ENCODE peak calls at places on chromosomes 3 and 15, in nine cellular contexts. One of them, this sample, is unnamed.

GRCh38 chr15:100879461-100880138 is at the start of gene ALDH1A3:
- DNase-seq in activated naive CD4-positive, alpha-beta T cell: no peak
- DNase-seq in skeletal muscle cell: no peak
- DNase-seq in adrenal gland: no peak
- DNase-seq in lower lobe of right lung: no peak
- DNase-seq in activated T-helper 1 cell treated with Interleukin-2 at 50 U/mL for 16 hours: no peak
- DNase-seq in SK-MEL-5: no peak
- DNase-seq in HT-29: peak
- DNase-seq in NAMALWA: no peak
- DNase-seq in this sample: no peak

GRCh38 chr15:97473615-97474014 is 486.9 kb upstream of the ARRDC4 start:
- DNase-seq in activated naive CD4-positive, alpha-beta T cell: no peak
- DNase-seq in skeletal muscle cell: no peak
- DNase-seq in adrenal gland: no peak
- DNase-seq in lower lobe of right lung: no peak
- DNase-seq in activated T-helper 1 cell treated with Interleukin-2 at 50 U/mL for 16 hours: no peak
- DNase-seq in SK-MEL-5: no peak
- DNase-seq in HT-29: no peak
- DNase-seq in NAMALWA: no peak
- DNase-seq in this sample: no peak

GRCh38 chr15:69491051-69491505 is 38.5 kb downstream of the RPLP1 start:
- DNase-seq in activated naive CD4-positive, alpha-beta T cell: no peak
- DNase-seq in skeletal muscle cell: no peak
- DNase-seq in adrenal gland: peak
- DNase-seq in lower lobe of right lung: no peak
- DNase-seq in activated T-helper 1 cell treated with Interleukin-2 at 50 U/mL for 16 hours: no peak
- DNase-seq in SK-MEL-5: peak
- DNase-seq in HT-29: no peak
- DNase-seq in NAMALWA: no peak
- DNase-seq in this sample: no peak

GRCh38 chr15:63979227-63979793 is 67.0 kb downstream of the DAPK2 start:
- DNase-seq in activated naive CD4-positive, alpha-beta T cell: no peak
- DNase-seq in skeletal muscle cell: peak
- DNase-seq in adrenal gland: no peak
- DNase-seq in lower lobe of right lung: no peak
- DNase-seq in activated T-helper 1 cell treated with Interleukin-2 at 50 U/mL for 16 hours: no peak
- DNase-seq in SK-MEL-5: no peak
- DNase-seq in HT-29: no peak
- DNase-seq in NAMALWA: no peak
- DNase-seq in this sample: no peak

GRCh38 chr3:3081659-3082546 is 28.3 kb downstream of the IL5RA start:
- DNase-seq in activated naive CD4-positive, alpha-beta T cell: no peak
- DNase-seq in skeletal muscle cell: no peak
- DNase-seq in adrenal gland: no peak
- DNase-seq in lower lobe of right lung: no peak
- DNase-seq in activated T-helper 1 cell treated with Interleukin-2 at 50 U/mL for 16 hours: no peak
- DNase-seq in SK-MEL-5: no peak
- DNase-seq in HT-29: no peak
- DNase-seq in NAMALWA: no peak
- DNase-seq in this sample: no peak

GRCh38 chr3:160448845-160449659 is 534 bp downstream of the TRIM59 start:
- DNase-seq in activated naive CD4-positive, alpha-beta T cell: peak
- DNase-seq in skeletal muscle cell: no peak
- DNase-seq in adrenal gland: no peak
- DNase-seq in lower lobe of right lung: no peak
- DNase-seq in activated T-helper 1 cell treated with Interleukin-2 at 50 U/mL for 16 hours: no peak
- DNase-seq in SK-MEL-5: no peak
- DNase-seq in HT-29: no peak
- DNase-seq in NAMALWA: peak
- DNase-seq in this sample: no peak

GRCh38 chr15:29066310-29066709 is 180.5 kb downstream of the APBA2 start:
- DNase-seq in activated naive CD4-positive, alpha-beta T cell: no peak
- DNase-seq in skeletal muscle cell: no peak
- DNase-seq in adrenal gland: no peak
- DNase-seq in lower lobe of right lung: no peak
- DNase-seq in activated T-helper 1 cell treated with Interleukin-2 at 50 U/mL for 16 hours: no peak
- DNase-seq in SK-MEL-5: no peak
- DNase-seq in HT-29: no peak
- DNase-seq in NAMALWA: no peak
- DNase-seq in this sample: no peak

GRCh38 chr15:73683257-73683623 is 943 bp upstream of the CD276 start:
- DNase-seq in activated naive CD4-positive, alpha-beta T cell: no peak
- DNase-seq in skeletal muscle cell: no peak
- DNase-seq in adrenal gland: no peak
- DNase-seq in lower lobe of right lung: no peak
- DNase-seq in activated T-helper 1 cell treated with Interleukin-2 at 50 U/mL for 16 hours: no peak
- DNase-seq in SK-MEL-5: no peak
- DNase-seq in HT-29: no peak
- DNase-seq in NAMALWA: no peak
- DNase-seq in this sample: no peak

GRCh38 chr15:45662375-45662774 is 27.5 kb downstream of the SQOR start:
- DNase-seq in activated naive CD4-positive, alpha-beta T cell: no peak
- DNase-seq in skeletal muscle cell: no peak
- DNase-seq in adrenal gland: no peak
- DNase-seq in lower lobe of right lung: no peak
- DNase-seq in activated T-helper 1 cell treated with Interleukin-2 at 50 U/mL for 16 hours: no peak
- DNase-seq in SK-MEL-5: no peak
- DNase-seq in HT-29: no peak
- DNase-seq in NAMALWA: no peak
- DNase-seq in this sample: no peak

GRCh38 chr3:50316657-50317242 is 5.8 kb downstream of the HYAL2 start:
- DNase-seq in activated naive CD4-positive, alpha-beta T cell: peak
- DNase-seq in skeletal muscle cell: no peak
- DNase-seq in adrenal gland: peak
- DNase-seq in lower lobe of right lung: peak
- DNase-seq in activated T-helper 1 cell treated with Interleukin-2 at 50 U/mL for 16 hours: peak
- DNase-seq in SK-MEL-5: no peak
- DNase-seq in HT-29: peak
- DNase-seq in NAMALWA: peak
- DNase-seq in this sample: no peak

GRCh38 chr3:172569128-172570008 is 46.1 kb upstream of the TNFSF10 start:
- DNase-seq in activated naive CD4-positive, alpha-beta T cell: no peak
- DNase-seq in skeletal muscle cell: no peak
- DNase-seq in adrenal gland: no peak
- DNase-seq in lower lobe of right lung: no peak
- DNase-seq in activated T-helper 1 cell treated with Interleukin-2 at 50 U/mL for 16 hours: no peak
- DNase-seq in SK-MEL-5: no peak
- DNase-seq in HT-29: no peak
- DNase-seq in NAMALWA: no peak
- DNase-seq in this sample: no peak

GRCh38 chr3:50459792-50460191 is 43.6 kb downstream of the CACNA2D2 start:
- DNase-seq in activated naive CD4-positive, alpha-beta T cell: no peak
- DNase-seq in skeletal muscle cell: no peak
- DNase-seq in adrenal gland: no peak
- DNase-seq in lower lobe of right lung: no peak
- DNase-seq in activated T-helper 1 cell treated with Interleukin-2 at 50 U/mL for 16 hours: no peak
- DNase-seq in SK-MEL-5: no peak
- DNase-seq in HT-29: no peak
- DNase-seq in NAMALWA: no peak
- DNase-seq in this sample: no peak

GRCh38 chr15:101115887-101116680 is 135.8 kb downstream of the CHSY1 start:
- DNase-seq in activated naive CD4-positive, alpha-beta T cell: no peak
- DNase-seq in skeletal muscle cell: peak
- DNase-seq in adrenal gland: peak
- DNase-seq in lower lobe of right lung: peak
- DNase-seq in activated T-helper 1 cell treated with Interleukin-2 at 50 U/mL for 16 hours: no peak
- DNase-seq in SK-MEL-5: no peak
- DNase-seq in HT-29: no peak
- DNase-seq in NAMALWA: no peak
- DNase-seq in this sample: no peak

GRCh38 chr3:167606836-167607235 is 46.9 kb downstream of the WDR49 start:
- DNase-seq in activated naive CD4-positive, alpha-beta T cell: no peak
- DNase-seq in skeletal muscle cell: no peak
- DNase-seq in adrenal gland: no peak
- DNase-seq in lower lobe of right lung: no peak
- DNase-seq in activated T-helper 1 cell treated with Interleukin-2 at 50 U/mL for 16 hours: no peak
- DNase-seq in SK-MEL-5: no peak
- DNase-seq in HT-29: no peak
- DNase-seq in NAMALWA: no peak
- DNase-seq in this sample: no peak

GRCh38 chr15:35299059-35299735 is 214.1 kb upstream of the NANOGP8 start:
- DNase-seq in activated naive CD4-positive, alpha-beta T cell: no peak
- DNase-seq in skeletal muscle cell: no peak
- DNase-seq in adrenal gland: no peak
- DNase-seq in lower lobe of right lung: no peak
- DNase-seq in activated T-helper 1 cell treated with Interleukin-2 at 50 U/mL for 16 hours: no peak
- DNase-seq in SK-MEL-5: no peak
- DNase-seq in HT-29: no peak
- DNase-seq in NAMALWA: no peak
- DNase-seq in this sample: no peak

GRCh38 chr15:63046927-63047760 is 4.6 kb downstream of the TPM1 start:
- DNase-seq in activated naive CD4-positive, alpha-beta T cell: no peak
- DNase-seq in skeletal muscle cell: no peak
- DNase-seq in adrenal gland: no peak
- DNase-seq in lower lobe of right lung: no peak
- DNase-seq in activated T-helper 1 cell treated with Interleukin-2 at 50 U/mL for 16 hours: no peak
- DNase-seq in SK-MEL-5: no peak
- DNase-seq in HT-29: no peak
- DNase-seq in NAMALWA: peak
- DNase-seq in this sample: no peak

GRCh38 chr15:98790270-98790669 is 141.9 kb downstream of the IGF1R start:
- DNase-seq in activated naive CD4-positive, alpha-beta T cell: no peak
- DNase-seq in skeletal muscle cell: no peak
- DNase-seq in adrenal gland: no peak
- DNase-seq in lower lobe of right lung: no peak
- DNase-seq in activated T-helper 1 cell treated with Interleukin-2 at 50 U/mL for 16 hours: no peak
- DNase-seq in SK-MEL-5: no peak
- DNase-seq in HT-29: no peak
- DNase-seq in NAMALWA: no peak
- DNase-seq in this sample: no peak

GRCh38 chr3:30775070-30775469 is 119.4 kb downstream of the GADL1 start:
- DNase-seq in activated naive CD4-positive, alpha-beta T cell: no peak
- DNase-seq in skeletal muscle cell: no peak
- DNase-seq in adrenal gland: no peak
- DNase-seq in lower lobe of right lung: no peak
- DNase-seq in activated T-helper 1 cell treated with Interleukin-2 at 50 U/mL for 16 hours: no peak
- DNase-seq in SK-MEL-5: no peak
- DNase-seq in HT-29: no peak
- DNase-seq in NAMALWA: no peak
- DNase-seq in this sample: no peak

GRCh38 chr15:73964736-73965093 is 27.4 kb downstream of the STOML1 start:
- DNase-seq in activated naive CD4-positive, alpha-beta T cell: peak
- DNase-seq in skeletal muscle cell: no peak
- DNase-seq in adrenal gland: peak
- DNase-seq in lower lobe of right lung: peak
- DNase-seq in activated T-helper 1 cell treated with Interleukin-2 at 50 U/mL for 16 hours: peak
- DNase-seq in SK-MEL-5: peak
- DNase-seq in HT-29: peak
- DNase-seq in NAMALWA: peak
- DNase-seq in this sample: peak

GRCh38 chr3:195197764-195198423 is 73.1 kb downstream of the XXYLT1 start:
- DNase-seq in activated naive CD4-positive, alpha-beta T cell: no peak
- DNase-seq in skeletal muscle cell: peak
- DNase-seq in adrenal gland: no peak
- DNase-seq in lower lobe of right lung: no peak
- DNase-seq in activated T-helper 1 cell treated with Interleukin-2 at 50 U/mL for 16 hours: no peak
- DNase-seq in SK-MEL-5: no peak
- DNase-seq in HT-29: no peak
- DNase-seq in NAMALWA: no peak
- DNase-seq in this sample: no peak

GRCh38 chr3:148697311-148698189 is at the start of gene AGTR1:
- DNase-seq in activated naive CD4-positive, alpha-beta T cell: no peak
- DNase-seq in skeletal muscle cell: no peak
- DNase-seq in adrenal gland: peak
- DNase-seq in lower lobe of right lung: peak
- DNase-seq in activated T-helper 1 cell treated with Interleukin-2 at 50 U/mL for 16 hours: no peak
- DNase-seq in SK-MEL-5: peak
- DNase-seq in HT-29: no peak
- DNase-seq in NAMALWA: no peak
- DNase-seq in this sample: peak

GRCh38 chr3:155243512-155243921 is 50.0 kb downstream of the STRIT1 start:
- DNase-seq in activated naive CD4-positive, alpha-beta T cell: no peak
- DNase-seq in skeletal muscle cell: no peak
- DNase-seq in adrenal gland: no peak
- DNase-seq in lower lobe of right lung: no peak
- DNase-seq in activated T-helper 1 cell treated with Interleukin-2 at 50 U/mL for 16 hours: no peak
- DNase-seq in SK-MEL-5: peak
- DNase-seq in HT-29: no peak
- DNase-seq in NAMALWA: peak
- DNase-seq in this sample: no peak

GRCh38 chr15:71232411-71232810 is 117.1 kb downstream of the THSD4 start:
- DNase-seq in activated naive CD4-positive, alpha-beta T cell: no peak
- DNase-seq in skeletal muscle cell: no peak
- DNase-seq in adrenal gland: no peak
- DNase-seq in lower lobe of right lung: no peak
- DNase-seq in activated T-helper 1 cell treated with Interleukin-2 at 50 U/mL for 16 hours: no peak
- DNase-seq in SK-MEL-5: no peak
- DNase-seq in HT-29: no peak
- DNase-seq in NAMALWA: no peak
- DNase-seq in this sample: no peak

GRCh38 chr3:53193466-53194217 is 32.6 kb downstream of the PRKCD start:
- DNase-seq in activated naive CD4-positive, alpha-beta T cell: no peak
- DNase-seq in skeletal muscle cell: no peak
- DNase-seq in adrenal gland: no peak
- DNase-seq in lower lobe of right lung: no peak
- DNase-seq in activated T-helper 1 cell treated with Interleukin-2 at 50 U/mL for 16 hours: no peak
- DNase-seq in SK-MEL-5: no peak
- DNase-seq in HT-29: no peak
- DNase-seq in NAMALWA: no peak
- DNase-seq in this sample: no peak

GRCh38 chr3:105869982-105870381 is 1.2 kb upstream of the CBLB start:
- DNase-seq in activated naive CD4-positive, alpha-beta T cell: no peak
- DNase-seq in skeletal muscle cell: no peak
- DNase-seq in adrenal gland: no peak
- DNase-seq in lower lobe of right lung: no peak
- DNase-seq in activated T-helper 1 cell treated with Interleukin-2 at 50 U/mL for 16 hours: no peak
- DNase-seq in SK-MEL-5: no peak
- DNase-seq in HT-29: no peak
- DNase-seq in NAMALWA: no peak
- DNase-seq in this sample: no peak

GRCh38 chr15:71386448-71387236 is 271.4 kb downstream of the THSD4 start:
- DNase-seq in activated naive CD4-positive, alpha-beta T cell: no peak
- DNase-seq in skeletal muscle cell: no peak
- DNase-seq in adrenal gland: no peak
- DNase-seq in lower lobe of right lung: no peak
- DNase-seq in activated T-helper 1 cell treated with Interleukin-2 at 50 U/mL for 16 hours: no peak
- DNase-seq in SK-MEL-5: peak
- DNase-seq in HT-29: peak
- DNase-seq in NAMALWA: peak
- DNase-seq in this sample: no peak

GRCh38 chr3:135694142-135694541 is 271.4 kb upstream of the PPP2R3A start:
- DNase-seq in activated naive CD4-positive, alpha-beta T cell: no peak
- DNase-seq in skeletal muscle cell: no peak
- DNase-seq in adrenal gland: no peak
- DNase-seq in lower lobe of right lung: no peak
- DNase-seq in activated T-helper 1 cell treated with Interleukin-2 at 50 U/mL for 16 hours: no peak
- DNase-seq in SK-MEL-5: no peak
- DNase-seq in HT-29: no peak
- DNase-seq in NAMALWA: no peak
- DNase-seq in this sample: no peak

GRCh38 chr3:10594915-10595314 is 89.5 kb upstream of the ATP2B2 start:
- DNase-seq in activated naive CD4-positive, alpha-beta T cell: peak
- DNase-seq in skeletal muscle cell: peak
- DNase-seq in adrenal gland: peak
- DNase-seq in lower lobe of right lung: no peak
- DNase-seq in activated T-helper 1 cell treated with Interleukin-2 at 50 U/mL for 16 hours: no peak
- DNase-seq in SK-MEL-5: peak
- DNase-seq in HT-29: peak
- DNase-seq in NAMALWA: peak
- DNase-seq in this sample: no peak

GRCh38 chr3:39267631-39268553 is 11.9 kb downstream of the CX3CR1 start:
- DNase-seq in activated naive CD4-positive, alpha-beta T cell: no peak
- DNase-seq in skeletal muscle cell: no peak
- DNase-seq in adrenal gland: no peak
- DNase-seq in lower lobe of right lung: no peak
- DNase-seq in activated T-helper 1 cell treated with Interleukin-2 at 50 U/mL for 16 hours: peak
- DNase-seq in SK-MEL-5: no peak
- DNase-seq in HT-29: no peak
- DNase-seq in NAMALWA: no peak
- DNase-seq in this sample: no peak

GRCh38 chr15:39127925-39128617 is 452.8 kb upstream of the THBS1 start:
- DNase-seq in activated naive CD4-positive, alpha-beta T cell: no peak
- DNase-seq in skeletal muscle cell: peak
- DNase-seq in adrenal gland: no peak
- DNase-seq in lower lobe of right lung: no peak
- DNase-seq in activated T-helper 1 cell treated with Interleukin-2 at 50 U/mL for 16 hours: no peak
- DNase-seq in SK-MEL-5: peak
- DNase-seq in HT-29: peak
- DNase-seq in NAMALWA: no peak
- DNase-seq in this sample: no peak

GRCh38 chr3:136171097-136171542 is 25.0 kb downstream of the MSL2 start:
- DNase-seq in activated naive CD4-positive, alpha-beta T cell: no peak
- DNase-seq in skeletal muscle cell: no peak
- DNase-seq in adrenal gland: no peak
- DNase-seq in lower lobe of right lung: no peak
- DNase-seq in activated T-helper 1 cell treated with Interleukin-2 at 50 U/mL for 16 hours: no peak
- DNase-seq in SK-MEL-5: peak
- DNase-seq in HT-29: no peak
- DNase-seq in NAMALWA: no peak
- DNase-seq in this sample: no peak

This sample was measured in omental fat pad.